ENCODE peak calls at places on chromosomes 4 and X, in ten cellular contexts. One of them, this sample, is unnamed.

GRCh38 chr4:7120341-7120740 is 52.5 kb upstream of the GRPEL1 start:
- DNase-seq in OCI-LY7: no peak
- DNase-seq in CD4-positive, alpha-beta T cell: no peak
- DNase-seq in cardiac fibroblast: no peak
- DNase-seq in cardiac muscle cell: no peak
- DNase-seq in nephron progenitor cell: no peak
- DNase-seq in psoas muscle: no peak
- DNase-seq in upper lobe of right lung: no peak
- DNase-seq in H9: peak
- DNase-seq in breast epithelium: no peak
- DNase-seq in this sample: no peak

GRCh38 chrX:103953353-103953752 is 9.1 kb upstream of the TMSB15B start:
- DNase-seq in breast epithelium: no peak
- DNase-seq in OCI-LY7: no peak
- DNase-seq in psoas muscle: no peak
- DNase-seq in cardiac fibroblast: no peak
- DNase-seq in nephron progenitor cell: no peak
- DNase-seq in H9: no peak
- DNase-seq in cardiac muscle cell: no peak
- DNase-seq in CD4-positive, alpha-beta T cell: no peak
- DNase-seq in upper lobe of right lung: no peak
- DNase-seq in this sample: no peak

GRCh38 chr4:1559896-1560650 is 124.0 kb downstream of the FAM53A start:
- DNase-seq in cardiac fibroblast: no peak
- DNase-seq in upper lobe of right lung: no peak
- DNase-seq in psoas muscle: no peak
- DNase-seq in H9: no peak
- DNase-seq in cardiac muscle cell: no peak
- DNase-seq in nephron progenitor cell: no peak
- DNase-seq in OCI-LY7: no peak
- DNase-seq in CD4-positive, alpha-beta T cell: no peak
- DNase-seq in breast epithelium: no peak
- DNase-seq in this sample: no peak

GRCh38 chr4:151921811-151922210 is 161.0 kb upstream of the GATB start:
- DNase-seq in cardiac muscle cell: no peak
- DNase-seq in psoas muscle: no peak
- DNase-seq in H9: no peak
- DNase-seq in cardiac fibroblast: peak
- DNase-seq in upper lobe of right lung: no peak
- DNase-seq in CD4-positive, alpha-beta T cell: no peak
- DNase-seq in breast epithelium: no peak
- DNase-seq in nephron progenitor cell: no peak
- DNase-seq in OCI-LY7: no peak
- DNase-seq in this sample: no peak

GRCh38 chrX:78658851-78659744 is at the start of gene RTL3:
- DNase-seq in CD4-positive, alpha-beta T cell: no peak
- DNase-seq in H9: no peak
- DNase-seq in breast epithelium: no peak
- DNase-seq in upper lobe of right lung: no peak
- DNase-seq in OCI-LY7: no peak
- DNase-seq in cardiac muscle cell: no peak
- DNase-seq in psoas muscle: no peak
- DNase-seq in nephron progenitor cell: no peak
- DNase-seq in cardiac fibroblast: peak
- DNase-seq in this sample: no peak

GRCh38 chr4:102163404-102164140 is 181.7 kb downstream of the SLC39A8 start:
- DNase-seq in cardiac fibroblast: no peak
- DNase-seq in breast epithelium: no peak
- DNase-seq in OCI-LY7: no peak
- DNase-seq in nephron progenitor cell: no peak
- DNase-seq in psoas muscle: no peak
- DNase-seq in H9: no peak
- DNase-seq in upper lobe of right lung: no peak
- DNase-seq in cardiac muscle cell: no peak
- DNase-seq in CD4-positive, alpha-beta T cell: no peak
- DNase-seq in this sample: no peak

GRCh38 chr4:7806080-7806630 is 133.5 kb downstream of the AFAP1 start:
- DNase-seq in nephron progenitor cell: peak
- DNase-seq in psoas muscle: peak
- DNase-seq in CD4-positive, alpha-beta T cell: no peak
- DNase-seq in H9: peak
- DNase-seq in breast epithelium: no peak
- DNase-seq in cardiac muscle cell: peak
- DNase-seq in OCI-LY7: no peak
- DNase-seq in cardiac fibroblast: peak
- DNase-seq in upper lobe of right lung: peak
- DNase-seq in this sample: no peak

GRCh38 chr4:142282870-142283431 is 563.1 kb downstream of the INPP4B start:
- DNase-seq in cardiac fibroblast: no peak
- DNase-seq in breast epithelium: no peak
- DNase-seq in cardiac muscle cell: peak
- DNase-seq in CD4-positive, alpha-beta T cell: no peak
- DNase-seq in nephron progenitor cell: peak
- DNase-seq in H9: no peak
- DNase-seq in psoas muscle: no peak
- DNase-seq in OCI-LY7: peak
- DNase-seq in upper lobe of right lung: no peak
- DNase-seq in this sample: no peak

GRCh38 chrX:20454117-20454516 is 187.4 kb upstream of the RPS6KA3 start:
- DNase-seq in nephron progenitor cell: no peak
- DNase-seq in breast epithelium: no peak
- DNase-seq in psoas muscle: no peak
- DNase-seq in OCI-LY7: no peak
- DNase-seq in H9: no peak
- DNase-seq in cardiac muscle cell: no peak
- DNase-seq in cardiac fibroblast: no peak
- DNase-seq in upper lobe of right lung: no peak
- DNase-seq in CD4-positive, alpha-beta T cell: no peak
- DNase-seq in this sample: no peak

GRCh38 chr4:109315818-109316217 is 13.4 kb upstream of the COL25A1 start:
- DNase-seq in nephron progenitor cell: no peak
- DNase-seq in H9: no peak
- DNase-seq in OCI-LY7: no peak
- DNase-seq in breast epithelium: no peak
- DNase-seq in CD4-positive, alpha-beta T cell: no peak
- DNase-seq in psoas muscle: no peak
- DNase-seq in cardiac muscle cell: no peak
- DNase-seq in upper lobe of right lung: no peak
- DNase-seq in cardiac fibroblast: peak
- DNase-seq in this sample: no peak

GRCh38 chr4:94995684-94996394 is 238.1 kb downstream of the BMPR1B start:
- DNase-seq in H9: peak
- DNase-seq in CD4-positive, alpha-beta T cell: no peak
- DNase-seq in psoas muscle: peak
- DNase-seq in OCI-LY7: no peak
- DNase-seq in cardiac fibroblast: peak
- DNase-seq in upper lobe of right lung: no peak
- DNase-seq in breast epithelium: no peak
- DNase-seq in nephron progenitor cell: peak
- DNase-seq in cardiac muscle cell: peak
- DNase-seq in this sample: no peak

GRCh38 chrX:19585370-19586082 is 70.2 kb upstream of the MAP3K15 start:
- DNase-seq in psoas muscle: no peak
- DNase-seq in cardiac fibroblast: no peak
- DNase-seq in CD4-positive, alpha-beta T cell: no peak
- DNase-seq in cardiac muscle cell: no peak
- DNase-seq in breast epithelium: no peak
- DNase-seq in OCI-LY7: no peak
- DNase-seq in H9: no peak
- DNase-seq in nephron progenitor cell: no peak
- DNase-seq in upper lobe of right lung: no peak
- DNase-seq in this sample: no peak

GRCh38 chr4:2258091-2259035 is 3.5 kb downstream of the MXD4 start:
- DNase-seq in cardiac fibroblast: no peak
- DNase-seq in cardiac muscle cell: no peak
- DNase-seq in upper lobe of right lung: peak
- DNase-seq in breast epithelium: peak
- DNase-seq in H9: no peak
- DNase-seq in OCI-LY7: no peak
- DNase-seq in nephron progenitor cell: no peak
- DNase-seq in psoas muscle: peak
- DNase-seq in CD4-positive, alpha-beta T cell: peak
- DNase-seq in this sample: peak

GRCh38 chr4:153222162-153222789 is 18.0 kb downstream of the TRIM2 start:
- DNase-seq in psoas muscle: peak
- DNase-seq in H9: peak
- DNase-seq in nephron progenitor cell: peak
- DNase-seq in breast epithelium: peak
- DNase-seq in cardiac muscle cell: peak
- DNase-seq in cardiac fibroblast: peak
- DNase-seq in CD4-positive, alpha-beta T cell: peak
- DNase-seq in upper lobe of right lung: no peak
- DNase-seq in OCI-LY7: no peak
- DNase-seq in this sample: peak

GRCh38 chrX:71254092-71254941 is at the start of gene ZMYM3:
- DNase-seq in cardiac fibroblast: peak
- DNase-seq in cardiac muscle cell: peak
- DNase-seq in H9: peak
- DNase-seq in OCI-LY7: peak
- DNase-seq in upper lobe of right lung: peak
- DNase-seq in CD4-positive, alpha-beta T cell: peak
- DNase-seq in nephron progenitor cell: peak
- DNase-seq in breast epithelium: peak
- DNase-seq in psoas muscle: peak
- DNase-seq in this sample: peak
- TF ChIP-seq CTCF in cardiac fibroblast: no peak
- TF ChIP-seq CTCF in cardiac muscle cell: no peak
- TF ChIP-seq CTCF in H9: no peak
- TF ChIP-seq CTCF in OCI-LY7: no peak
- TF ChIP-seq CTCF in upper lobe of right lung: no peak
- TF ChIP-seq CTCF in CD4-positive, alpha-beta T cell: no peak
- TF ChIP-seq CTCF in nephron progenitor cell: no peak
- TF ChIP-seq CTCF in breast epithelium: no peak
- TF ChIP-seq CTCF in psoas muscle: no peak
- TF ChIP-seq CTCF in this sample: no peak

GRCh38 chrX:123175366-123176122 is 8.5 kb upstream of the GRIA3 start:
- DNase-seq in cardiac muscle cell: no peak
- DNase-seq in breast epithelium: no peak
- DNase-seq in cardiac fibroblast: no peak
- DNase-seq in psoas muscle: no peak
- DNase-seq in upper lobe of right lung: no peak
- DNase-seq in OCI-LY7: no peak
- DNase-seq in H9: no peak
- DNase-seq in CD4-positive, alpha-beta T cell: no peak
- DNase-seq in nephron progenitor cell: no peak
- DNase-seq in this sample: no peak

GRCh38 chrX:123172874-123173273 is 11.2 kb upstream of the GRIA3 start:
- DNase-seq in nephron progenitor cell: no peak
- DNase-seq in OCI-LY7: no peak
- DNase-seq in H9: no peak
- DNase-seq in cardiac fibroblast: no peak
- DNase-seq in psoas muscle: no peak
- DNase-seq in breast epithelium: no peak
- DNase-seq in cardiac muscle cell: no peak
- DNase-seq in CD4-positive, alpha-beta T cell: no peak
- DNase-seq in upper lobe of right lung: no peak
- DNase-seq in this sample: no peak

GRCh38 chrX:123169247-123169901 is 14.7 kb upstream of the GRIA3 start:
- DNase-seq in upper lobe of right lung: no peak
- DNase-seq in CD4-positive, alpha-beta T cell: no peak
- DNase-seq in nephron progenitor cell: no peak
- DNase-seq in cardiac muscle cell: no peak
- DNase-seq in cardiac fibroblast: no peak
- DNase-seq in OCI-LY7: no peak
- DNase-seq in psoas muscle: no peak
- DNase-seq in H9: no peak
- DNase-seq in breast epithelium: no peak
- DNase-seq in this sample: no peak

GRCh38 chrX:123171781-123172180 is 12.3 kb upstream of the GRIA3 start:
- DNase-seq in upper lobe of right lung: no peak
- DNase-seq in cardiac fibroblast: peak
- DNase-seq in H9: no peak
- DNase-seq in CD4-positive, alpha-beta T cell: no peak
- DNase-seq in breast epithelium: no peak
- DNase-seq in psoas muscle: no peak
- DNase-seq in OCI-LY7: no peak
- DNase-seq in cardiac muscle cell: no peak
- DNase-seq in nephron progenitor cell: no peak
- DNase-seq in this sample: no peak

DNA sequence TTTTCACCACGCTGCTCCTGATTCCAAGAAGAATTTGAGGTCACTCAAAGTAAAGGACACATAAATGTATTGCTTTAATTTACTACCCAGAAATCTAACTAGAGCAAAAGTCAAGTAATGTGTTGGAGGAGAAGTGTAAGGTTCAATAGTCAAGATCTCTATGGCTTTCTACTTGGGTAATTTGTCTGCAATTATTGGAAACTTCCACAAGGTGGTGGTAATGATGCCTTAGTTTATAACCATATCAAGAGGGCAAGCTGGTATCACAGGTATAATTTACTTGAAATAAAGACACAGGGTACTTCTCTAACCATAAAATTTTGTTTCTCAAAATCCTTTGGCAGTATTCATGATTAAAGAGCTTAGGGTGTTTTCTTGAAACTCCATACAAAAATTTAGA is 10.2 kb upstream of the GRIA3 start:
- DNase-seq in cardiac muscle cell: no peak
- DNase-seq in CD4-positive, alpha-beta T cell: no peak
- DNase-seq in breast epithelium: no peak
- DNase-seq in OCI-LY7: peak
- DNase-seq in cardiac fibroblast: no peak
- DNase-seq in upper lobe of right lung: no peak
- DNase-seq in H9: no peak
- DNase-seq in nephron progenitor cell: no peak
- DNase-seq in psoas muscle: no peak
- DNase-seq in this sample: no peak
- TF ChIP-seq CTCF in cardiac muscle cell: no peak
- TF ChIP-seq CTCF in CD4-positive, alpha-beta T cell: no peak
- TF ChIP-seq CTCF in breast epithelium: no peak
- TF ChIP-seq CTCF in OCI-LY7: peak
- TF ChIP-seq CTCF in cardiac fibroblast: no peak
- TF ChIP-seq CTCF in upper lobe of right lung: no peak
- TF ChIP-seq CTCF in H9: peak
- TF ChIP-seq CTCF in nephron progenitor cell: peak
- TF ChIP-seq CTCF in psoas muscle: no peak
- TF ChIP-seq CTCF in this sample: peak

DNA sequence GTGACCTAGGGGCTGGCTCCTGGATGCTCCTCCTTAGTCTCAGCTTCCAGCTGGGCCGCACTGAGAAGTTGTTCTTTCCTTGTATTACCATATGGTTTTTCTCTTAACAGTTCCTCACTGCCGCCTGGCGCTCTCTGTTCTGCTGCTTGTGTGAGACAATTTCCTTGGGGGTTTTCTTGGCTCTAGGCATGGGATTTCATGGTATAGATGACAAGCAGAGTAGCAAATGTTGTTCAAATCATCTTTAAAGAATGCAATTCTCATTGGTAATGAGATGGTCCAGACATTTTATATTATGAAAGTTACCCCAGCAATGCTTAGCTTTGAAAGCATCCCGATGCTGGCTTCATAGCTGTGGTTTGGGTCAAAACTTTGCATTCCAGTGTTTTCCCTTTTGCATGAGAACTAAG is 37.6 kb downstream of the SEPTIN11 start:
- DNase-seq in breast epithelium: no peak
- DNase-seq in CD4-positive, alpha-beta T cell: no peak
- DNase-seq in cardiac muscle cell: no peak
- DNase-seq in OCI-LY7: no peak
- DNase-seq in H9: no peak
- DNase-seq in nephron progenitor cell: no peak
- DNase-seq in upper lobe of right lung: no peak
- DNase-seq in psoas muscle: peak
- DNase-seq in cardiac fibroblast: peak
- DNase-seq in this sample: no peak
- TF ChIP-seq CTCF in breast epithelium: no peak
- TF ChIP-seq CTCF in CD4-positive, alpha-beta T cell: no peak
- TF ChIP-seq CTCF in cardiac muscle cell: no peak
- TF ChIP-seq CTCF in OCI-LY7: no peak
- TF ChIP-seq CTCF in H9: no peak
- TF ChIP-seq CTCF in nephron progenitor cell: no peak
- TF ChIP-seq CTCF in upper lobe of right lung: no peak
- TF ChIP-seq CTCF in psoas muscle: no peak
- TF ChIP-seq CTCF in cardiac fibroblast: peak
- TF ChIP-seq CTCF in this sample: no peak

GRCh38 chrX:149504226-149504914 is 736 bp downstream of the IDS start:
- DNase-seq in OCI-LY7: peak
- DNase-seq in psoas muscle: no peak
- DNase-seq in upper lobe of right lung: peak
- DNase-seq in H9: peak
- DNase-seq in nephron progenitor cell: peak
- DNase-seq in CD4-positive, alpha-beta T cell: no peak
- DNase-seq in cardiac muscle cell: no peak
- DNase-seq in cardiac fibroblast: no peak
- DNase-seq in breast epithelium: no peak
- DNase-seq in this sample: no peak
- TF ChIP-seq CTCF in OCI-LY7: peak
- TF ChIP-seq CTCF in psoas muscle: no peak
- TF ChIP-seq CTCF in upper lobe of right lung: peak
- TF ChIP-seq CTCF in H9: peak
- TF ChIP-seq CTCF in nephron progenitor cell: no peak
- TF ChIP-seq CTCF in CD4-positive, alpha-beta T cell: peak
- TF ChIP-seq CTCF in cardiac muscle cell: peak
- TF ChIP-seq CTCF in cardiac fibroblast: peak
- TF ChIP-seq CTCF in breast epithelium: no peak
- TF ChIP-seq CTCF in this sample: peak

This sample was measured in type B pancreatic cell.